ENCODE peak calls at places on chromosomes 13 and 19, in four cellular contexts. V is stimulated activated CD8-positive, alpha-beta memory T cell treated with anti-CD3 and anti-CD28 coated beads, Interleukin-7, amount 100 ng/mL, for 1 hour; G is midbrain; R is stimulated activated CD4-positive, alpha-beta T cell treated with anti-CD3 and anti-CD28 coated beads, Interleukin-12 subunit alpha, Interleukin-12 subunit beta, amount 100 ng/mL, for 24 hours. U is an unnamed sample.

GRCh38 chr19:40721936-40722661 is 5.2 kb downstream of the ITPKC start:
- DNase-seq in V (no peak), G (no peak), R (no peak), U (no peak)

GRCh38 chr19:45542234-45542668 is 35.0 kb downstream of the VASP start:
- DNase-seq in V (no peak), G (no peak), R (no peak), U (no peak)

GRCh38 chr19:16470541-16470910 is 1.2 kb downstream of the EPS15L1 start:
- DNase-seq in V (no peak), G (no peak), R (no peak), U (no peak)

GRCh38 chr19:49097453-49098288 is 12.4 kb downstream of the SNRNP70 start:
- DNase-seq in V (peak; percentile 40), G (peak; percentile 69), R (peak; percentile 57), U (peak; percentile 82)

GRCh38 chr19:7986321-7987083 is 18.9 kb downstream of the ELAVL1 start:
- DNase-seq in V (no peak), G (no peak), R (no peak), U (no peak)

GRCh38 chr19:48844472-48844871 is 8.2 kb upstream of the HSD17B14 start:
- DNase-seq in V (no peak), G (no peak), R (no peak), U (no peak)

GRCh38 chr13:83733293-83733692 is 149.0 kb downstream of the SLITRK1 start:
- DNase-seq in V (no peak), G (no peak), R (no peak), U (no peak)

GRCh38 chr19:23070353-23070781 is 46.5 kb upstream of the ZNF730 start:
- DNase-seq in V (no peak), G (no peak), R (peak; percentile 13), U (peak; percentile 3)

GRCh38 chr19:49409441-49410029 is 13.7 kb downstream of the PTH2 start:
- DNase-seq in V (no peak), G (no peak), R (no peak), U (no peak)

GRCh38 chr19:43675269-43675879 is 5.4 kb upstream of the PLAUR start:
- DNase-seq in V (no peak), G (no peak), R (no peak), U (no peak)

GRCh38 chr13:92682832-92683517 is 543.6 kb upstream of the GPC6 start:
- DNase-seq in V (no peak), G (no peak), R (no peak), U (no peak)

GRCh38 chr13:88622362-88622973 is 951.3 kb downstream of the SLITRK5 start:
- DNase-seq in V (peak; percentile 1), G (no peak), R (no peak), U (no peak)

GRCh38 chr19:13031917-13032623 is 36.8 kb downstream of the NFIX start:
- DNase-seq in V (no peak), G (peak; percentile 85), R (no peak), U (peak; percentile 91)

GRCh38 chr13:40446365-40446764 is 220.1 kb downstream of the FOXO1 start:
- DNase-seq in V (no peak), G (no peak), R (no peak), U (no peak)

GRCh38 chr13:46621133-46621532 is 68.2 kb downstream of the LRCH1 start:
- DNase-seq in V (no peak), G (no peak), R (no peak), U (no peak)

GRCh38 chr19:55494172-55494761 is 6.0 kb downstream of the SSC5D start:
- DNase-seq in V (no peak), G (no peak), R (no peak), U (no peak)

GRCh38 chr13:61252213-61252612 is 163.4 kb downstream of the PCDH20 start:
- DNase-seq in V (no peak), G (no peak), R (no peak), U (no peak)

GRCh38 chr19:16868423-16869130 is 20.2 kb upstream of the F2RL3 start:
- DNase-seq in V (no peak), G (no peak), R (no peak), U (no peak)

GRCh38 chr19:41551212-41551610 is 24.8 kb upstream of the CEACAM21 start:
- DNase-seq in V (no peak), G (no peak), R (no peak), U (no peak)

GRCh38 chr19:47106819-47107200 is 6.8 kb downstream of the ZC3H4 start:
- DNase-seq in V (no peak), G (no peak), R (no peak), U (no peak)

GRCh38 chr19:49361438-49362047 is 673 bp downstream of the TEAD2 start:
- DNase-seq in V (no peak), G (no peak), R (no peak), U (no peak)

GRCh38 chr13:73193541-73193940 is 134.7 kb downstream of the KLF5 start:
- DNase-seq in V (no peak), G (no peak), R (no peak), U (no peak)

GRCh38 chr19:11460207-11460606 is 20.6 kb downstream of the ELAVL3 start:
- DNase-seq in V (no peak), G (no peak), R (no peak), U (no peak)

GRCh38 chr19:27776020-27776419 is 1436.9 kb downstream of the UQCRFS1 start:
- DNase-seq in V (no peak), G (no peak), R (no peak), U (no peak)

U was measured in Ammon's horn.